ENCODE peak calls at places on chromosomes 2 and 18, in four cellular contexts. Z is K562, P is HepG2, B is A549. W is an unnamed sample.

GRCh38 chr2:221848286-221848685 is 276.2 kb upstream of the EPHA4 start:
- DNase-seq in Z (no peak), P (no peak), B (no peak), W (no peak)

GRCh38 chr18:78587096-78587495 is 392.5 kb upstream of the SALL3 start:
- DNase-seq in Z (no peak), P (no peak), B (no peak), W (no peak)

GRCh38 chr2:172909454-172909853 is 166.2 kb upstream of the MAP3K20 start:
- DNase-seq in Z (no peak), P (no peak), B (no peak), W (no peak)

GRCh38 chr18:48525671-48526070 is 13.2 kb upstream of the CTIF start:
- DNase-seq in Z (no peak), P (no peak), B (no peak), W (no peak)

GRCh38 chr2:237806334-237806733 is 7.8 kb downstream of the RBM44 start:
- DNase-seq in Z (no peak), P (no peak), B (no peak), W (no peak)

GRCh38 chr2:57842531-57842930 is 204.1 kb upstream of the VRK2 start:
- DNase-seq in Z (no peak), P (no peak), B (no peak), W (no peak)

GRCh38 chr2:10229462-10230099 is 73.1 kb upstream of the HPCAL1 start:
- DNase-seq in Z (no peak), P (no peak), B (no peak), W (peak)

GRCh38 chr2:202700075-202700901 is 65.5 kb downstream of the FAM117B start:
- DNase-seq in Z (no peak), P (no peak), B (no peak), W (no peak)

GRCh38 chr2:234679766-234680687 is 183.1 kb upstream of the ARL4C start:
- DNase-seq in Z (no peak), P (peak), B (peak), W (no peak)

GRCh38 chr2:189413249-189413648 is 28.0 kb upstream of the WDR75 start:
- DNase-seq in Z (no peak), P (no peak), B (no peak), W (no peak)

GRCh38 chr2:175017618-175018414 is 12.6 kb upstream of the CHN1 start:
- DNase-seq in Z (no peak), P (no peak), B (no peak), W (no peak)

GRCh38 chr18:37667836-37668235 is 102.2 kb upstream of the CELF4 start:
- DNase-seq in Z (no peak), P (no peak), B (no peak), W (no peak)
- TF ChIP-seq JUN in Z (no peak), P (no peak), B (no peak), W (no peak)

DNA sequence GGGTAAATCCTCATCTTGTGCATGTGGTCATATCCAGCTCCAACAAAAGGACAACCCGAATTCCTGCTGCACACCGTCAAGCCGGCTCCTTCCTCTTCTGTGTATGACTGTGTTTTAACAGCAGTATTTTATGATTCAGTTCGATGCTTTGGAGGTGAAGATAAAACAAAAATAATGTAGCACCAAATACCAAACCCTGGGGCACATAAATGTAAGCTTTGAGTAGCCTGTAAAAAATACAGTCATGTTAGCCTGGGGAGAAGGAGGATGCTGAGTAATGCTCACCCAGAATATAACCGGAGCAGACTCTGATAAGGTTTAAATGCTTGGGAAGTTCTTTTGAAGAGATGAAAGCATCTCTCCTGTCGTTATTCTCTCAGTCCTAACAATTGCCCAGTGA is 225.0 kb downstream of the SUCLG1 start:
- DNase-seq in Z (no peak), P (no peak), B (no peak), W (no peak)
- TF ChIP-seq JUN in Z (no peak), P (no peak), B (no peak), W (no peak)

GRCh38 chr2:216713691-216714411 is 18.5 kb upstream of the IGFBP5 start:
- DNase-seq in Z (no peak), P (no peak), B (peak), W (no peak)
- TF ChIP-seq JUN in Z (no peak), P (no peak), B (no peak), W (no peak)

GRCh38 chr2:147844691-147845607 is at the start of gene ACVR2A:
- DNase-seq in Z (peak), P (peak), B (peak), W (peak)

GRCh38 chr2:147846382-147847081 is 1.7 kb downstream of the ACVR2A start:
- DNase-seq in Z (no peak), P (peak), B (no peak), W (no peak)

GRCh38 chr2:147845608-147846002 is 776 bp downstream of the ACVR2A start:
- DNase-seq in Z (no peak), P (peak), B (no peak), W (no peak)

GRCh38 chr2:147843421-147843863 is 1.4 kb upstream of the ACVR2A start:
- DNase-seq in Z (no peak), P (no peak), B (no peak), W (no peak)

DNA sequence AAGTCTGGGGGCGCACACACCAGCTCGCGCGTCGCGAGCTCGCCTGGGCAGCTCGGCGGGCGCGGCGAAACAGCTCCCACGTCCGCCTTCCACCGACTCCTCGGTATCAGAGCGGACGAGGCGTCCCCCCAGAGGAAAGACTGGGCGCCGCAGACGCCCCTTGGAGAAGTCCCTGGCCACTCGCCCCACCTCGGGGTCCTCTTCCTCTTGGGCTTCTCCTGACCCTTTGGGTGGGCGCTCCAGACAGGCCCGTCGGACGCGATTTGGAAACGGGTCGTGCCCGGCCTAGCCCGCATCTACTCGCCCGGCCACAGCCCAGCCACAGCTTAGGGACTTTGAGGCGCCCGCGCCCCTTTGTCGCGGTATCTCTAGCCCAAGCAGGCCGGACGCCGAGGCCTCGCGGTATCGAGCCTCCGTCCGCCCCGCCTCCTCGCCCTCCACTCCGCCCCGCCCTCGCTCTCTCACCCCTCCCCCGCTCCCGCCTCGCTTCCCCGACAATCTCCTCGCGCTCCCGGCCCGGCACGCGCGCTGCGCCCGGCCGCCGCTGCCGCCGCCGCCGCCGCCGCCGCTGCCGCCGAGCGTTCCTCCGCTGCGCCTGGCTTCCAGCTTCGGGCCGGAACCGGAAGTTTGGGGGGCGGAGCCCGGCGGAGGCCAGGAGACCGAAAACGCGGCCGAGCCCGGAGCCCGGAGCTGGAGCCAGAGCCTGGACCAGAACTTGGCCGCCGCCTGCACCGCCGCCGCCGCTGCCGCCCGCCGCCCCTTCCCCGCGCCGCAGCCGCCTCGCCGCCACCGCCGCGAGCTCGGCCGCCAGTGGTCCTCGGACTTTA is 752 bp upstream of the ACVR2A start:
- DNase-seq in Z (peak), P (peak), B (peak), W (peak)
- TF ChIP-seq JUN in Z (no peak), P (no peak), B (no peak), W (no peak)

W was measured in WTC11.